ENCODE peak calls at places on chromosomes 1 and 21, in four cellular contexts. Q is prostate gland, X is sigmoid colon, N is stomach. L is an unnamed sample.
A peak's percentile ranks its signal among the peaks of the same experiment; 100 is the strongest.

GRCh38 chr21:45887121-45887611 is 94.4 kb upstream of the COL6A1 start:
- DNase-seq in Q (no peak), X (peak; percentile 81), N (no peak), L (no peak)

GRCh38 chr1:56758135-56758534 is 61.1 kb downstream of the FYB2 start:
- DNase-seq in Q (peak; percentile 19), X (no peak), N (peak; percentile 43), L (no peak)

GRCh38 chr1:26833432-26834405 is 7.2 kb downstream of the ZDHHC18 start:
- DNase-seq in Q (no peak), X (no peak), N (peak; percentile 64), L (no peak)

GRCh38 chr1:158203693-158204457 is 23.2 kb downstream of the CD1D start:
- DNase-seq in Q (peak; percentile 34), X (no peak), N (no peak), L (no peak)

GRCh38 chr1:19310061-19310460 is 1.9 kb downstream of the AKR7A2 start:
- DNase-seq in Q (no peak), X (peak; percentile 39), N (no peak), L (no peak)

GRCh38 chr1:1361982-1362423 is 3.6 kb upstream of the MXRA8 start:
- DNase-seq in Q (no peak), X (peak; percentile 90), N (no peak), L (peak; percentile 61)

GRCh38 chr1:167544447-167544846 is 9.1 kb downstream of the CREG1 start:
- DNase-seq in Q (peak; percentile 40), X (no peak), N (peak; percentile 37), L (peak; percentile 66)

GRCh38 chr1:227942021-227942715 is 5.6 kb downstream of the WNT9A start:
- DNase-seq in Q (no peak), X (peak; percentile 68), N (peak; percentile 23), L (no peak)

GRCh38 chr1:63223426-63223825 is 98.9 kb upstream of the FOXD3 start:
- DNase-seq in Q (no peak), X (no peak), N (no peak), L (no peak)

GRCh38 chr1:181028241-181029014 is 5.4 kb upstream of the MR1 start:
- DNase-seq in Q (no peak), X (no peak), N (no peak), L (no peak)

GRCh38 chr1:3895951-3896325 is 4.1 kb downstream of the C1orf174 start:
- DNase-seq in Q (no peak), X (no peak), N (no peak), L (no peak)

GRCh38 chr1:175648927-175649326 is 94.5 kb downstream of the TNR start:
- DNase-seq in Q (no peak), X (no peak), N (no peak), L (no peak)

GRCh38 chr1:35369922-35370671 is 101.6 kb downstream of the ZMYM4 start:
- DNase-seq in Q (no peak), X (peak; percentile 82), N (peak; percentile 57), L (no peak)

GRCh38 chr1:43243299-43243698 is 26.5 kb upstream of the TMEM125 start:
- DNase-seq in Q (no peak), X (no peak), N (no peak), L (peak; percentile 9)

GRCh38 chr1:38095337-38096030 is 48.9 kb upstream of the POU3F1 start:
- DNase-seq in Q (no peak), X (no peak), N (no peak), L (no peak)

GRCh38 chr1:234608720-234609527 is 1.1 kb downstream of the IRF2BP2 start:
- DNase-seq in Q (no peak), X (peak; percentile 76), N (peak; percentile 64), L (peak; percentile 58)

GRCh38 chr1:231836227-231836893 is 209.8 kb downstream of the DISC1 start:
- DNase-seq in Q (no peak), X (no peak), N (no peak), L (no peak)

GRCh38 chr1:175750366-175751111 is 7.1 kb upstream of the TNR start:
- DNase-seq in Q (no peak), X (no peak), N (no peak), L (no peak)

GRCh38 chr1:54859687-54860391 is 27.2 kb downstream of the DHCR24 start:
- DNase-seq in Q (no peak), X (no peak), N (no peak), L (no peak)

GRCh38 chr1:54861070-54861761 is 25.8 kb downstream of the DHCR24 start:
- DNase-seq in Q (no peak), X (no peak), N (no peak), L (no peak)

GRCh38 chr1:54854376-54855020 is 32.5 kb downstream of the DHCR24 start:
- DNase-seq in Q (no peak), X (peak; percentile 40), N (no peak), L (no peak)

GRCh38 chr1:54857066-54857660 is 29.8 kb downstream of the DHCR24 start:
- DNase-seq in Q (no peak), X (no peak), N (peak; percentile 2), L (no peak)

GRCh38 chr1:54857741-54858665 is 29.0 kb downstream of the DHCR24 start:
- DNase-seq in Q (no peak), X (peak; percentile 40), N (peak; percentile 23), L (no peak)
- TF ChIP-seq POLR2A in Q (no peak), X (no peak), N (no peak), L (no peak)

GRCh38 chr1:12229835-12230548 is at the start of gene VPS13D:
- DNase-seq in Q (peak; percentile 79), X (peak; percentile 90), N (peak; percentile 89), L (peak; percentile 63)
- TF ChIP-seq POLR2AphosphoS5 in Q (no peak), X (peak; percentile 52), N (peak; percentile 54), L (peak; percentile 36)

GRCh38 chr1:237953238-237953637 is 62.5 kb upstream of the ZP4 start:
- DNase-seq in Q (no peak), X (no peak), N (no peak), L (no peak)
- H3K9me3 ChIP-seq in Q (no peaks in the 10 kb centered on the region), X (no peaks in the 10 kb centered on the region), N (no peaks in the 10 kb centered on the region), L (no peaks in the 10 kb centered on the region)

DNA sequence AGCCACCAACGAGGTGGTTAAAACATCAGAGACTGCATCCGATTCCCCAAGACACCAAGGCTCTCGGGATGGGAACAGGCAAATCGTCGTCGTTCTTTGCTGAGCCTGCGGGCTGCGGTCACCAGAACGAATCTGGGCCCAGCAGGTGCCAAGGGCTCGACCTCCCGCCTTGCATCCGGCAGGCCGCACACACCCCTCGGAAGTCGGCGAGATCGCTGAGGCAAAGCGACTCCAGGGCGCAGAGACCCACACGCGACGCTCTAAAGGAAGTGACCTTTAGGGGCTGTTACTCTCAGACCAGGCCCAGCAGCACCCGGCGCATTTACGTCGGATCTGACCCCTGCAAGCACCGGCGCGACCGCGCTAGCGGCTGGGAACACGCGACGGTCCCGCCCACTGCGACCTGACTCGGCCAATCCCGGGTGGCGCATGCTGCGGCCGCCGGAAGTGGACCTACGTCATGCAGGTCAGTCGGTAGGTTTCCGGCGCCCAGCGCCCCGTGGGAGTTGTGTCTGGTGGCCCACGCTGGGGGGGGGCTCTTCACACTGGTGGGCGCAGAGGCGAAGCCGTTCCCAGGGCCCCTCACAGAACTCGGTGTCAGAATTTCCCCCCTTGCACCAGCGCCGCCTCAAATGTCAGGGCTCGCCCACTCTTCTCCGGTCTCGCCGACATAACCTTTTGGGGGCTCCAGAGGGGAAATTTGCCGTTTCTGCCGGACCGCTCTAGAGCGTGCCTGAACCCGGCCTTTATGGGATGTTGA is 7.5 kb upstream of the PARK7 start:
- DNase-seq in Q (peak; percentile 85), X (peak; percentile 98), N (peak; percentile 96), L (peak; percentile 91)
- TF ChIP-seq POLR2A in Q (peak; percentile 58), X (peak; percentile 70), N (no peak), L (peak; percentile 74)

GRCh38 chr1:205749094-205749825 is 722 bp downstream of the NUCKS1 start:
- DNase-seq in Q (peak; percentile 95), X (peak; percentile 98), N (peak; percentile 95), L (peak; percentile 94)
- TF ChIP-seq POLR2AphosphoS5 in Q (peak; percentile 90), X (peak; percentile 92), N (peak; percentile 94), L (peak; percentile 90)

DNA sequence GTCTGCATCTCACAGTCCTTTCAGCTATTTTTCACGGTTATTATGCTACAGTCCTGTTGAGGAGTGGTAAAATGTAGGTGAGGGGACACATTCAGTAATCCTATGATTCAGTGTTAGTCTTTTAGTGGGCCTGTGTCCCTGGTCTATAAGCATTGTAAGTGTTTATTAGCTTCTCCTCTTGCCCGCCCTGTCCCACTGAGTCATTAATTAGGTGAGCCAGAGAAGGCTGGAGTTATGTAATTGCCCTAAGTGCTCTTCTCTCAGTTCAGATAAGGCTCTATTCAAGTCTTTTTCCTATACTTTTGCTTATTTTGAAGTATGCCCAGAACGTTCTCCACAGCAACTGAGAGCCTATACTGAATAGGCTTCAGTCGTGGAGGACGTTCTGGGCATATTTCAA is 76.3 kb upstream of the ZRANB2 start:
- DNase-seq in Q (no peak), X (no peak), N (no peak), L (no peak)
- H3K9me3 ChIP-seq in Q (no peaks in the 10 kb centered on the region), X (no peaks in the 10 kb centered on the region), N (no peaks in the 10 kb centered on the region), L (no peaks in the 10 kb centered on the region)

GRCh38 chr1:116827607-116828125 is 73.4 kb downstream of the CD2 start:
- DNase-seq in Q (no peak), X (no peak), N (no peak), L (no peak)

GRCh38 chr1:116824631-116825399 is 70.6 kb downstream of the CD2 start:
- DNase-seq in Q (no peak), X (no peak), N (no peak), L (no peak)

GRCh38 chr1:116825735-116826438 is 71.7 kb downstream of the CD2 start:
- DNase-seq in Q (peak; percentile 62), X (no peak), N (no peak), L (no peak)

GRCh38 chr1:116826818-116827606 is 72.8 kb downstream of the CD2 start:
- DNase-seq in Q (no peak), X (no peak), N (no peak), L (no peak)

DNA sequence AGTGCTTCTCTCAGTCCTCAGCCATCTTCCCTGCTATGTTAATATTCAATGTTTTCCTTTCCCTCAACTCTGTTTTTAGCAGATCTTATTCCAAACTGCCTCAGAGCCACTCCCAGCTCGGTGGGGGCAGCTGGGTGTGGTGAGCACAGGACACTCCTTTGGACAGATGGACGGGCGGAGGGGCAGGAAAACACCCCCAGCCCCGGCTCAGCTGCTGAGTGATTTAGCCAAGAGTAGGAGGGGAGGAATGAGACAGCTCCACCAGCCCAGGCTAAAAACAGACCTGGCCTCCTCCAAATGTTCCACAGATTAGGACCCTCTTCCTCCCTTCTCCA is 71.1 kb downstream of the CD2 start:
- DNase-seq in Q (no peak), X (no peak), N (no peak), L (no peak)
- TF ChIP-seq POLR2A in Q (no peak), X (no peak), N (no peak), L (no peak)

DNA sequence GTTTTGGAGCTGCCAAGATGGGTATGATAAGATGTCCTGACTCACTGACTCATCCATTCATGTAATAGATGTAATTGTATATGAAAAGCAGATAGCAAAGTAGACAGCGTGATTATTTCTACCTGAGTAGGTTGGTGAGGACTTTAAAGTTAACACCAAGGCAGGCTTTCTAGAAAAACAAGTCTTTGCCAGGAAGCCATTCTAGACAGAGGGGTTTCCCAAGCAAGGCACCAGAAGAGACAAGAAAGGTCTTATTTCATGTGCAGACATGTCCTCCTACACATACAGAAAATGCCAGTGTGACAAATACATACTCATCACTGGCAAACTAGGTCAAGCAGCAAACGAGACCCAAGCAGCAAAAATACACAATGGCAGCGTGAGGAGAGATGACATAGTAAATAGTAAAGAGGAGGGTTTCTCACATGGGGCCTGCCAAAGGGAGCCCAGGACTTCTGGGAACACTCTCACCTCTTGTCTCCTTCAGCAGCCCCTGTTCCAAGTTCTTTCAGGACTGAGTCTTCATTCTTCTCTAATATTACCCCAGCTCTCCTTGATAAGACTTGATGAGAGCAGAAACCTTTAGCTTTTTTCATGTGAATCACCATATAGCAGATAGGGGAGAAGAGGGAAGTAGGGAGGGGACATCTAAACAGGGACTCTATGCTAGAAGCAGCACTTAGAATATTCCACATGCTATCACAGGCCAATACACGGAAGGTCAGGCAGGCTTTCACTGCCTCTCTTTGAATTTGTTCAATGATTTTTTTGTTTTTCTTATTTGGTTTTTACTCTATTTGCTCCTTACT is 114.6 kb upstream of the ATP1B1 start:
- DNase-seq in Q (no peak), X (no peak), N (no peak), L (no peak)
- TF ChIP-seq POLR2AphosphoS5 in Q (no peak), X (no peak), N (no peak), L (no peak)

L was measured in breast epithelium.